ENCODE peak calls at places on chromosomes 16 and 17, in four cellular contexts. E is GM12878, S is HepG2, U is H1. K is an unnamed sample.
A peak's percentile ranks its signal among the peaks of the same experiment; 100 is the strongest.

GRCh38 chr16:61900482-61900881 is 135.8 kb downstream of the CDH8 start:
- DNase-seq in E (no peak), S (no peak), U (no peak), K (no peak)

GRCh38 chr17:33433581-33433980 is 140.5 kb upstream of the ASIC2 start:
- DNase-seq in E (no peak), S (no peak), U (no peak), K (no peak)

GRCh38 chr17:29210879-29211278 is 30.7 kb upstream of the MYO18A start:
- DNase-seq in E (no peak), S (no peak), U (no peak), K (no peak)

GRCh38 chr17:76255801-76256429 is 9.2 kb upstream of the UBALD2 start:
- DNase-seq in E (no peak), S (no peak), U (no peak), K (no peak)

GRCh38 chr17:75412455-75413317 is 7.2 kb upstream of the GRB2 start:
- DNase-seq in E (no peak), S (peak; percentile 79), U (peak; percentile 86), K (no peak)

GRCh38 chr17:71327376-71328059 is 793.3 kb upstream of the SOX9 start:
- DNase-seq in E (no peak), S (no peak), U (no peak), K (no peak)

GRCh38 chr17:31241116-31241515 is 55.9 kb downstream of the OMG start:
- DNase-seq in E (no peak), S (no peak), U (no peak), K (no peak)

GRCh38 chr16:77157773-77158172 is 33.2 kb upstream of the MON1B start:
- DNase-seq in E (no peak), S (no peak), U (no peak), K (no peak)

GRCh38 chr17:77375917-77376651 is 235.3 kb downstream of the SEC14L1 start:
- DNase-seq in E (no peak), S (no peak), U (no peak), K (no peak)

GRCh38 chr17:37648555-37648954 is 5.3 kb upstream of the DDX52 start:
- DNase-seq in E (no peak), S (no peak), U (no peak), K (no peak)

GRCh38 chr16:12449795-12450194 is 353.9 kb downstream of the CPPED1 start:
- DNase-seq in E (no peak), S (no peak), U (no peak), K (no peak)

GRCh38 chr16:85129846-85130706 is 17.8 kb upstream of the CIBAR2 start:
- DNase-seq in E (no peak), S (no peak), U (no peak), K (no peak)

GRCh38 chr16:10608687-10609409 is 28.4 kb upstream of the EMP2 start:
- DNase-seq in E (no peak), S (no peak), U (no peak), K (no peak)

GRCh38 chr17:72578817-72579470 is 458.1 kb downstream of the SOX9 start:
- DNase-seq in E (no peak), S (peak; percentile 65), U (no peak), K (no peak)

GRCh38 chr16:6835516-6835915 is 497.1 kb upstream of the RBFOX1 start:
- DNase-seq in E (no peak), S (no peak), U (no peak), K (no peak)

GRCh38 chr16:5738586-5738985 is 641.0 kb upstream of the EEF2KMT start:
- DNase-seq in E (no peak), S (peak; percentile 25), U (no peak), K (no peak)

GRCh38 chr16:50606431-50607050 is 58.3 kb downstream of the NKD1 start:
- DNase-seq in E (no peak), S (no peak), U (no peak), K (no peak)

GRCh38 chr16:86576591-86577313 is 1.6 kb upstream of the FOXL1 start:
- DNase-seq in E (no peak), S (no peak), U (peak; percentile 63), K (no peak)

GRCh38 chr17:12046786-12047185 is 26.1 kb downstream of the MAP2K4 start:
- DNase-seq in E (no peak), S (no peak), U (no peak), K (peak; percentile 70)

GRCh38 chr16:48970216-48970615 is 311.4 kb downstream of the CBLN1 start:
- DNase-seq in E (no peak), S (no peak), U (no peak), K (no peak)

GRCh38 chr17:10156579-10157488 is 41.6 kb downstream of the GAS7 start:
- DNase-seq in E (peak; percentile 73), S (no peak), U (no peak), K (no peak)

GRCh38 chr16:27628216-27628945 is 78.4 kb downstream of the KATNIP start:
- DNase-seq in E (no peak), S (no peak), U (no peak), K (no peak)

GRCh38 chr16:15597822-15598647 is 44.9 kb downstream of the MARF1 start:
- DNase-seq in E (no peak), S (no peak), U (no peak), K (no peak)

GRCh38 chr17:71115669-71115972 is 946.3 kb downstream of the KCNJ2 start:
- DNase-seq in E (no peak), S (no peak), U (no peak), K (no peak)

GRCh38 chr17:80191720-80192265 is 22.0 kb downstream of the CARD14 start:
- DNase-seq in E (no peak), S (no peak), U (no peak), K (no peak)

GRCh38 chr16:3960049-3960809 is 79.7 kb upstream of the CREBBP start:
- DNase-seq in E (no peak), S (no peak), U (no peak), K (no peak)

GRCh38 chr17:57025876-57026275 is 47.9 kb downstream of the SCPEP1 start:
- DNase-seq in E (no peak), S (no peak), U (no peak), K (no peak)

GRCh38 chr16:20262248-20262647 is 65.1 kb downstream of the GP2 start:
- DNase-seq in E (no peak), S (no peak), U (no peak), K (no peak)

GRCh38 chr17:8121531-8122390 is 2.1 kb downstream of the HES7 start:
- DNase-seq in E (no peak), S (no peak), U (peak; percentile 90), K (no peak)

GRCh38 chr17:8631554-8631877 is 991 bp upstream of the MYH10 start:
- DNase-seq in E (no peak), S (no peak), U (no peak), K (no peak)

DNA sequence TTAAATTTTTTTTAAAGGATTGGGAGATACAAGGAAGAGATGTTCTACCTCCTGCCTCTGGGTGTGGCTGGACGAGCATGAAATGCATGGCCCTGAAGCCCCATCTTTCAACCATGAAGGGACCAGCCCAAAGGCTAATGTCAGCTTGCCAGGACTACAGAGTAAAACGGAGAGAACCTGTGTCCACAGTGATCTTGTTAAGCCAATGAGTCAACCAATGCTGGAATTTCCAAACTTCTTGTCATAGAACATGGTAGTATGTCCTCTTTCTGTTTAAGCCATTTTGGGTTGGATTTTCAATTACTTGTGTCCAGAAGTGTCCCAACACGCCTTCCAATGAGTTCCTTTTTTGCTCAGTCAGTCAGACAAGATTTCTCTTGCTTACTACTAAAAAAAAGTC is 71.3 kb downstream of the RTN4RL1 start:
- DNase-seq in E (no peak), S (no peak), U (no peak), K (no peak)
- TF ChIP-seq SUZ12 in E (no peak), S (no peak), U (no peak), K (no peak)

GRCh38 chr16:29820730-29821662 is 734 bp downstream of the MVP start:
- DNase-seq in E (peak; percentile 41), S (no peak), U (no peak), K (no peak)
- H3K4me1 ChIP-seq in E (peaks cover 22% of the 10 kb centered on the region), S (peaks cover 91% of the 10 kb centered on the region), U (peaks cover 8% of the 10 kb centered on the region), K (peaks cover 29% of the 10 kb centered on the region)

DNA sequence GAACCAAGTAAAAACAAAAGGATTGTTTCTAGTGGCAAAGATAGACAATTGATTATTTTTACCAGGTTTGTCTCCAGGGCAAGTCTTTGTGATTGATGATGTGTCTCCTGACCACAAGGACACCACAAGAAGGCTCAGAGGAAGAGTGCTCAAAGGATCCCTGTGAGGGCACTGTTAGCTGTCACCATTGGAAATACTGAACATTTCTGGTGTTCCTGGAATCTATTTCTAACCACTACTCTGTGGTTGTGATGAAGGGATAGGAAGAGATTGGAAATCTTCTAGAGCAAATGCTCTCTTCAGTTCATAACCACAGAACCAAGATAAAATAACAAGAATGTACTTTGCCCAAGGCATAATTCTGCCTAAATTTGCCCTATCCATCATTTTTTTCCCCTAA is 15.3 kb downstream of the RNF43 start:
- DNase-seq in E (no peak), S (no peak), U (no peak), K (no peak)
- TF ChIP-seq SUZ12 in E (no peak), S (no peak), U (no peak), K (no peak)

DNA sequence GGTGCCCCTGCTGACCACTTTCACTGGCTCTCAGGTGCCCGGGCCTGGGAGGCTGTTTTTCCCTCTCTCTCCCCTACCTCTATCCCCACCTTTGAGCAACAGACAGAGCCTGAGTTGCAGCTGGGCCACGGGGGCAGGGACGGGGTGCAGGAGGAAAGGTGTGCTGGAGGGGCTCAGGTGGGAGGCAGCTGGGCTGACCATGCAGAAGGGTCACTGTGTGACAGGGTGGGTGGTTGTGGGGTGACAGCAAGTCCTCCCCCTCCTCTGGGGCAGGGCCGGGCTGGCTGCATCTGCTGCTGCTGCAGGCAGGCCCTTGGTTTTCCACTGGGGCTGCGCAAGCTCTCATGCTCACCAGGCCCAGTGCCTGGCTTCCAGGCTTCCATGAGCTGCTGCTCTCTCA is 6.6 kb downstream of the ZNF319 start:
- DNase-seq in E (no peak), S (no peak), U (no peak), K (no peak)
- H3K4me1 ChIP-seq in E (peaks cover 2% of the 10 kb centered on the region), S (peaks cover 5% of the 10 kb centered on the region), U (peaks cover 5% of the 10 kb centered on the region), K (peaks cover 21% of the 10 kb centered on the region)

GRCh38 chr17:41367426-41368075 is 2.1 kb downstream of the KRT33B start:
- DNase-seq in E (no peak), S (no peak), U (no peak), K (no peak)
- TF ChIP-seq SUZ12 in E (no peak), S (no peak), U (no peak), K (no peak)

GRCh38 chr17:48598727-48599126 is 5.1 kb upstream of the HOXB5 start:
- DNase-seq in E (no peak), S (no peak), U (no peak), K (no peak)
- H3K4me1 ChIP-seq in E (peaks cover 10% of the 10 kb centered on the region), S (peaks cover 17% of the 10 kb centered on the region), U (peaks cover 6% of the 10 kb centered on the region), K (peaks cover 14% of the 10 kb centered on the region)

GRCh38 chr17:67011527-67012175 is 32.7 kb upstream of the CACNG1 start:
- DNase-seq in E (no peak), S (no peak), U (no peak), K (no peak)

GRCh38 chr17:67016039-67016762 is 28.2 kb upstream of the CACNG1 start:
- DNase-seq in E (no peak), S (peak; percentile 14), U (peak; percentile 73), K (no peak)

GRCh38 chr17:67013891-67014290 is 30.5 kb upstream of the CACNG1 start:
- DNase-seq in E (no peak), S (no peak), U (no peak), K (no peak)

GRCh38 chr17:67017895-67018294 is 26.5 kb upstream of the CACNG1 start:
- DNase-seq in E (no peak), S (no peak), U (no peak), K (no peak)

DNA sequence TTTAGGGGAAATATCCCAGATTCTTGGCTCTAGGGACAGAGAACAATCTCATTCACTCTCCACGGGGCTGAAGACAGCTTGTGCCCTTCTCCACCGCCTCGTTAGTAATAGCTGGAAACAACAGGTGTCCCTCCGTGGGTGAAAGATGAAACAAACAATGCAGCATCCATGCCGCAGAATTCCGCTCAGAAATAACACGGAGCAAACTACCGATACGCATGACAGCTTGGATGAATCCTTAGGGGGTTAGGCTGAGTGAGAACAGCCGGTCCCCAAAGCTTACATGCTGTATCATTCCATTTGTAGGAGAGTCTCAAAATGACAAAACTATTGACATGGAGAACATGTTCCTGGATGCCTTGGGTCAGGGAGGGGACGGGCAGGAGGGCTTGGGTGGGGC is 29.4 kb upstream of the CACNG1 start:
- DNase-seq in E (no peak), S (no peak), U (no peak), K (no peak)
- TF ChIP-seq SUZ12 in E (no peak), S (no peak), U (no peak), K (no peak)

K was measured in NT2/D1.